ENCODE peak calls at places on chromosomes 5 and 9, in six cellular contexts. K, Y, P, J, N and S are unnamed samples.
A peak's percentile ranks its signal among the peaks of the same experiment; 100 is the strongest.

GRCh38 chr5:81395262-81395661 is 1.3 kb upstream of the ACOT12 start:
- DNase-seq in K (no peak), Y (peak; percentile 24), P (no peak), J (no peak), N (no peak), S (no peak)

GRCh38 chr5:44875661-44876250 is 67.0 kb downstream of the MRPS30 start:
- DNase-seq in K (no peak), Y (no peak), P (no peak), J (peak; percentile 7), N (peak; percentile 56), S (no peak)

GRCh38 chr5:127335381-127335780 is 44.8 kb downstream of the MEGF10 start:
- DNase-seq in K (no peak), Y (no peak), P (no peak), J (no peak), N (no peak), S (no peak)

GRCh38 chr5:32909207-32909606 is 198.1 kb downstream of the NPR3 start:
- DNase-seq in K (no peak), Y (no peak), P (no peak), J (no peak), N (no peak), S (no peak)

GRCh38 chr5:73093943-73094342 is 26.4 kb upstream of the TMEM171 start:
- DNase-seq in K (no peak), Y (no peak), P (no peak), J (no peak), N (peak; percentile 63), S (no peak)

GRCh38 chr9:98575379-98576346 is 133.1 kb downstream of the GABBR2 start:
- DNase-seq in K (peak; percentile 61), Y (no peak), P (no peak), J (no peak), N (peak; percentile 12), S (no peak)

GRCh38 chr9:8401961-8402701 is 602.6 kb upstream of the DMAC1 start:
- DNase-seq in K (no peak), Y (no peak), P (no peak), J (no peak), N (no peak), S (no peak)

GRCh38 chr9:89536618-89537017 is 38.7 kb upstream of the SEMA4D start:
- DNase-seq in K (no peak), Y (no peak), P (no peak), J (no peak), N (no peak), S (no peak)

GRCh38 chr9:126953089-126953809 is 38.7 kb downstream of the RALGPS1 start:
- DNase-seq in K (no peak), Y (no peak), P (no peak), J (no peak), N (no peak), S (no peak)

GRCh38 chr9:19934301-19934868 is 145.5 kb upstream of the SLC24A2 start:
- DNase-seq in K (no peak), Y (no peak), P (no peak), J (peak; percentile 91), N (peak; percentile 2), S (peak; percentile 46)

DNA sequence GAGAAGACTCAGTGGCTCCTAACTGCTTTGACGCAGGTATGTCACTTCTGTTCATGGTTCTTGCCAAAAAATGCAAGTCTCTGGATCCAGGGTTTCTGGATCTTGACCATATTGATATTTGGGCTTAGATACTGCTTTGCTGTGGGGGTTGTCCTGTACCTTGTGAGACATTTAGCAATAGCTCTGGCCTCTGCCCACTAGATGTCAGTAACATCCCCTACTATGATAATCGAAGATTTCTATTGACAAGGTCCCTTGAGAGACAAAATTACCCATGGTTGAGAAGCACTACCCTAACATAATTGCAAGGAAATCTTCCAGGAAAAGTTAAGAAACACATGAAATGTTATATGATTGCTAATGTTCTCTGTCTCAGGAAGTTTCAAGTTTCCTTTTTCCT is 285.4 kb downstream of the TMEM232 start:
- DNase-seq in K (no peak), Y (peak; percentile 13), P (no peak), J (peak; percentile 85), N (peak; percentile 35), S (peak; percentile 30)
- TF ChIP-seq CTCF in K (no peak), Y (peak; percentile 35), P (no peak), J (peak; percentile 87), N (peak; percentile 48), S (no peak)

DNA sequence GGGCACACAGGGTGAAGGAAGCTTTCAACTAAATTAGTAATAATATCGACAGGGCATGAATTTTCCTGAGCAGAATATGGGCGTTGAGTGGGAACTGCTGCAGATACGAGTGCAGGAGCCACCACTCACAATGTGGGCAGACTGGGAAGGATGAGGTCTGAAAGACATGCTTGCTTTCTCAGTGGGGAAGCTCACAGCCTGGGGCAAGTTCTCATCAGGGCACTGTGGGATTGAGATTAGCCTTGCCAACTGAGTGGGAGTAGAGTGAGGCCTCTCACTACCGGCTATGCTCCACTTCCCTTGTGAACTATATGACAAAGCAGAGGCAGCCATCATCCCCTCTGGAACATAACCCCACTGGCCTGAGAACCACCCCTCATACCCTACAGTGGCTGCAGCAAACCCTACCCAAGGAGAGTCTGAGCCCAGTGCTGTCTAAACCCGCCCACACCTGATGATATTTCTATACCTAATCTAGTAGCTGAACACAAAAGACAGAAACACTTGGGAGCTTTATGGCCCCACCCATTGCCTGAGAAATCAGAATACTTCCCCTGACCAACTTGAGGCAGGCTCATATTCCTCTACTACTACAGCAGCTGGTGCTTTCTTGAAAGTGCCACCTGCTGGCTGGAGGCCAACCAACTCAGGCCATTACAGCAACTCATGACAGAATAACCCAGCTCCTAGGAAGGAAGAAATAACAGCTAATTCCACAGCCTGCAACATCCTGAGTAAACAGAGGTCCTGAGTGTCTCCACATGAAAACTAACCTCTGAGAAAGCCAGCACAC is 173.7 kb upstream of the SPEF2 start:
- DNase-seq in K (no peak), Y (no peak), P (no peak), J (no peak), N (no peak), S (no peak)
- TF ChIP-seq CTCF in K (no peak), Y (no peak), P (no peak), J (peak; percentile 31), N (no peak), S (no peak)

GRCh38 chr5:134554319-134555222 is 29.1 kb downstream of the JADE2 start:
- DNase-seq in K (no peak), Y (no peak), P (no peak), J (peak; percentile 33), N (peak; percentile 55), S (no peak)
- TF ChIP-seq CTCF in K (peak; percentile 10), Y (no peak), P (peak; percentile 4), J (no peak), N (no peak), S (no peak)

GRCh38 chr9:120612218-120612617 is 32.3 kb upstream of the CDK5RAP2 start:
- DNase-seq in K (no peak), Y (peak; percentile 28), P (no peak), J (peak; percentile 44), N (no peak), S (no peak)

GRCh38 chr9:120609636-120610035 is 29.7 kb upstream of the CDK5RAP2 start:
- DNase-seq in K (no peak), Y (no peak), P (no peak), J (no peak), N (no peak), S (no peak)

GRCh38 chr9:120608421-120608820 is 28.5 kb upstream of the CDK5RAP2 start:
- DNase-seq in K (no peak), Y (no peak), P (no peak), J (no peak), N (no peak), S (no peak)

GRCh38 chr9:120611690-120612068 is 31.7 kb upstream of the CDK5RAP2 start:
- DNase-seq in K (no peak), Y (no peak), P (no peak), J (no peak), N (no peak), S (no peak)

DNA sequence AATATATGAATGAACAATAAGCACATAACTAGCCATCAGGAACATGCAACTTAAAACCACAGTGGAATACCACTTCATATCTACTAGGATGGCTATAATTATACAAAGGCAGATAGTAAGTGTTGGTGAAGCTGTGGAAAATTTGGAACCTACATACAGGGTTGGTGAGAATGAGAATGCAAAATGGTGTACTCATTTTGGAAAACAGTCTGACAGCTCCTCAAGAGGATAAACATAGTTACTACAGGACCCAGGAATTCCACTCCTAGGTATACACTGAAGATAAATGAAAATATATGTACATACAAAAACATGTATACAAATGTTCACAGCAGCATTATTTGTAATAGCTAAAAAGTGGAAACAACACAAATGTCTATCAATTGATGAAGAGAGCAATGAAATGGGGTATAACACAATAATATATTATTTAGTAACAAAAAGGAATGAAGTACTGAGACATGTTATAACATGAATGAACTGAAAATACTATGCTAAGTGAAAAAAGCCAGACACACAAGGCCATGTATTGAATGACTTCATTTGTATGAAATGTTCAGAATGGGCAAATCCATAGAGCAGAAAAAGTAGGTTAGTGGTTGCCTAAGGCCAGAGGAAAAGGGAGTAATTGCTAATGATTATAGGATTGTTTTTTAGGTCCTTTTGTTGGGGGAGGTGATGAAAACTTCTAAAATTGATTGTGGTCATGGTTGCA is 31.2 kb upstream of the CDK5RAP2 start:
- DNase-seq in K (no peak), Y (no peak), P (no peak), J (peak; percentile 40), N (no peak), S (no peak)
- TF ChIP-seq CTCF in K (no peak), Y (peak; percentile 23), P (no peak), J (peak; percentile 43), N (no peak), S (peak; percentile 55)

DNA sequence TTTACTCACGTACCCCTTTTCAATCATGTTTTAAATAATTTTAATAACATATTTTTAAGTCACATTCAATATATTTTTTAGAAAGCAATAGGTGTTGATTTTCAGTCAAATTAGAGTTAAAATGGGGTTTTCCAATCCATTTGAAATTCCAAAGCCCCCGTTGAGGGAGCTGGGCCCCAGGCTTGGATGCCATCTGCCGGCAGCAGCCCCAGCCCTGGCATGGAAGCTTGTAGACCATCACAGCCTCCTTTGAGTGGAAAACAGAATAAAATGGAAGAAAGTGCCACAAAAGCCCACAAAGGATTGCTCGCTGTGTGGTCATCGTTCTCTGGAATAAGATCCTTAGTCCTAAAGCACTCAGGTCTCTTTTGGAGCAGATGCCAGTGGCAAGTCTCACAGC is 81.4 kb downstream of the SEMA5A start:
- DNase-seq in K (no peak), Y (no peak), P (no peak), J (no peak), N (no peak), S (no peak)
- TF ChIP-seq CTCF in K (no peak), Y (no peak), P (no peak), J (no peak), N (no peak), S (no peak)

GRCh38 chr9:130220351-130220750 is 45.2 kb upstream of the HMCN2 start:
- DNase-seq in K (no peak), Y (peak; percentile 79), P (no peak), J (peak; percentile 69), N (no peak), S (no peak)
- TF ChIP-seq CTCF in K (no peak), Y (peak; percentile 43), P (peak; percentile 23), J (no peak), N (no peak), S (no peak)

DNA sequence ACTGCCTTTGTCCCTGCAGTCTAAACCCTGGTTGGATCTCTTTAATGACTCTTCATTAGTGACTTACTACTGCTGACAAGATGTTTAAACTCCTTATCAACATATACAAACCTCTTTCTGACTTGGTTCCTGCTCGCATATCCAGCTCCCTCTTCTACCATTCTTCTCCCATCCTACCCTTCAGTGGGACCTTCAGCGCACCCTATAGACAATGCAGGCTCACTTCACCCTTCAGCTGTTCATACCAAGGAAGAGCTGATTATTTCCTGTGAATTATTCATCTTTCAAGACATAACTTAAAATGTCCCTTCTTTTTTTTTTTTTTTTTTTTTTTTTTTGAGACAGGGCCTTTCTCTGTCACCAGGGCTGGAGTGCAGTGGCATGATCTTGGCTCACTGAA is 436.5 kb downstream of the KIAA0825 start:
- DNase-seq in K (no peak), Y (no peak), P (no peak), J (peak; percentile 66), N (peak; percentile 29), S (no peak)
- TF ChIP-seq CTCF in K (no peak), Y (peak; percentile 14), P (no peak), J (peak; percentile 32), N (no peak), S (no peak)